ENCODE peak calls at places on chromosomes 4 and X, in seven cellular contexts. R is activated T-cell treated with anti-CD3 and anti-CD28 coated beads, Interleukin-2, amount 50 U/mL, for 1 hour; O is NCI-H1417; J is activated naive CD4-positive, alpha-beta T cell treated with anti-CD3 and anti-CD28 coated beads, Interleukin-2, amount 10 ng/mL, durations not matched to agents 7 days and 5 days; V is sciatic nerve; G is lung microvascular endothelial cell; S is fibroblast of lung. I is an unnamed sample.

GRCh38 chr4:55896622-55897021 is 43.2 kb downstream of the EXOC1 start:
- DNase-seq in G (no peak), S (no peak), R (no peak), O (no peak), V (no peak), J (no peak), I (no peak)

GRCh38 chr4:185991750-185992149 is 77.2 kb upstream of the TLR3 start:
- DNase-seq in R (no peak), V (no peak), J (no peak), S (no peak), G (no peak), O (no peak), I (no peak)

GRCh38 chr4:7261174-7261573 is 68.8 kb downstream of the SORCS2 start:
- DNase-seq in V (no peak), G (no peak), O (no peak), J (no peak), S (peak), R (no peak), I (no peak)

GRCh38 chr4:74651198-74651597 is 143.1 kb downstream of the BTC start:
- DNase-seq in S (no peak), O (no peak), V (no peak), R (no peak), G (no peak), J (no peak), I (no peak)

GRCh38 chr4:86058621-86059020 is 301.2 kb downstream of the MAPK10 start:
- DNase-seq in S (no peak), G (no peak), O (no peak), J (no peak), R (no peak), V (no peak), I (no peak)

GRCh38 chr4:159549092-159549491 is 446.2 kb downstream of the RAPGEF2 start:
- DNase-seq in S (peak), R (no peak), O (no peak), G (no peak), V (no peak), J (no peak), I (no peak)

GRCh38 chr4:80577991-80578390 is 242.5 kb downstream of the CFAP299 start:
- DNase-seq in V (no peak), J (no peak), G (no peak), S (no peak), O (no peak), R (no peak), I (no peak)

GRCh38 chr4:163344147-163345050 is 707 bp downstream of the NPY5R start:
- DNase-seq in S (peak), R (no peak), J (no peak), O (no peak), G (peak), V (no peak), I (no peak)

GRCh38 chr4:137226221-137226620 is 306.1 kb downstream of the PCDH18 start:
- DNase-seq in J (no peak), S (no peak), R (no peak), O (no peak), G (no peak), V (no peak), I (no peak)

GRCh38 chr4:151169900-151170299 is 70.5 kb downstream of the RPS3A start:
- DNase-seq in O (no peak), R (no peak), J (no peak), S (peak), V (no peak), G (no peak), I (no peak)

GRCh38 chr4:185839204-185839712 is 27.3 kb upstream of the SORBS2 start:
- DNase-seq in J (no peak), S (peak), R (no peak), V (no peak), O (peak), G (no peak), I (peak)

GRCh38 chr4:74158561-74159396 is 861 bp downstream of the MTHFD2L start:
- DNase-seq in O (no peak), J (no peak), S (peak), G (peak), V (no peak), R (no peak), I (no peak)

GRCh38 chrX:149830192-149830873 is 48.6 kb downstream of the MAGEA9 start:
- DNase-seq in V (no peak), O (no peak), R (peak), J (peak), G (no peak), S (peak), I (no peak)

GRCh38 chrX:116345953-116346352 is 90.5 kb upstream of the SLC6A14 start:
- DNase-seq in J (no peak), S (no peak), O (no peak), V (no peak), G (no peak), R (no peak), I (no peak)

GRCh38 chr4:122666527-122667245 is 45.8 kb upstream of the IL21 start:
- DNase-seq in V (no peak), O (no peak), R (no peak), G (no peak), S (peak), J (no peak), I (peak)

GRCh38 chr4:15598644-15599043 is 56.5 kb downstream of the FBXL5 start:
- DNase-seq in G (no peak), V (no peak), R (no peak), S (peak), J (no peak), O (no peak), I (no peak)

GRCh38 chr4:15717126-15717525 is 14.3 kb downstream of the BST1 start:
- DNase-seq in S (peak), J (no peak), V (no peak), G (peak), O (no peak), R (no peak), I (peak)

GRCh38 chr4:155899891-155900290 is 3.6 kb upstream of the TDO2 start:
- DNase-seq in O (no peak), J (no peak), V (no peak), R (no peak), G (no peak), S (peak), I (no peak)

GRCh38 chr4:96004341-96004740 is 164.4 kb downstream of the PDHA2 start:
- DNase-seq in J (no peak), O (no peak), R (no peak), G (no peak), V (no peak), S (no peak), I (no peak)

GRCh38 chrX:131477498-131477897 is 66.4 kb upstream of the OR13H1 start:
- DNase-seq in G (no peak), J (no peak), O (no peak), S (no peak), V (no peak), R (no peak), I (no peak)

GRCh38 chr4:71126719-71127118 is 133.3 kb downstream of the DCK start:
- DNase-seq in V (no peak), G (no peak), S (peak), J (no peak), R (no peak), O (no peak), I (no peak)

GRCh38 chr4:155473420-155474095 is 96.8 kb upstream of the MAP9 start:
- DNase-seq in S (no peak), O (no peak), V (no peak), R (no peak), J (no peak), G (peak), I (no peak)

GRCh38 chr4:165343353-165344191 is 16.1 kb downstream of the MSMO1 start:
- DNase-seq in G (peak), S (no peak), J (peak), R (no peak), V (no peak), O (peak), I (no peak)

GRCh38 chr4:110614173-110614948 is 8.5 kb downstream of the PITX2 start:
- DNase-seq in R (no peak), V (no peak), G (no peak), O (no peak), S (no peak), J (no peak), I (no peak)

GRCh38 chr4:95956094-95956493 is 116.2 kb downstream of the PDHA2 start:
- DNase-seq in R (no peak), G (no peak), J (no peak), O (no peak), S (no peak), V (no peak), I (no peak)

GRCh38 chrX:132615396-132616131 is 126.7 kb upstream of the MBNL3 start:
- DNase-seq in J (peak), S (peak), G (peak), V (peak), R (peak), O (peak), I (no peak)

GRCh38 chr4:39648213-39648612 is 9.5 kb upstream of the SMIM14 start:
- DNase-seq in R (no peak), J (no peak), G (no peak), S (no peak), O (no peak), V (no peak), I (no peak)

I was measured in pulmonary artery endothelial cell.